ENCODE peak calls at places on chromosomes 12 and 14, in four cellular contexts. One of them, this sample, is unnamed.

GRCh38 chr12:2294651-2295475 is 242.1 kb downstream of the CACNA1C start:
- DNase-seq in K562: no peak
- DNase-seq in GM12878: no peak
- DNase-seq in HepG2: no peak
- DNase-seq in this sample: no peak

GRCh38 chr12:119594772-119595445 is 1.3 kb downstream of the TMEM233 start:
- DNase-seq in K562: no peak
- DNase-seq in GM12878: no peak
- DNase-seq in HepG2: no peak
- DNase-seq in this sample: no peak

GRCh38 chr14:100155881-100156645 is 3.4 kb downstream of the DEGS2 start:
- DNase-seq in K562: no peak
- DNase-seq in GM12878: no peak
- DNase-seq in HepG2: peak; percentile 37
- DNase-seq in this sample: peak; percentile 39

GRCh38 chr12:91335724-91336123 is 153.1 kb upstream of the DCN start:
- DNase-seq in K562: no peak
- DNase-seq in GM12878: no peak
- DNase-seq in HepG2: no peak
- DNase-seq in this sample: no peak

GRCh38 chr14:74333909-74334308 is 14.4 kb upstream of the VRTN start:
- DNase-seq in K562: no peak
- DNase-seq in GM12878: no peak
- DNase-seq in HepG2: no peak
- DNase-seq in this sample: no peak

GRCh38 chr12:53696285-53696654 is 20.4 kb upstream of the ATP5MC2 start:
- DNase-seq in K562: peak; percentile 94
- DNase-seq in GM12878: peak; percentile 25
- DNase-seq in HepG2: peak; percentile 82
- DNase-seq in this sample: peak; percentile 100

GRCh38 chr14:85533821-85534271 is 3.9 kb downstream of the FLRT2 start:
- DNase-seq in K562: no peak
- DNase-seq in GM12878: no peak
- DNase-seq in HepG2: no peak
- DNase-seq in this sample: no peak

GRCh38 chr14:101072945-101073597 is 169.5 kb upstream of the RTL1 start:
- DNase-seq in K562: peak; percentile 63
- DNase-seq in GM12878: no peak
- DNase-seq in HepG2: peak; percentile 77
- DNase-seq in this sample: peak; percentile 97

GRCh38 chr14:54797986-54798385 is 104.6 kb downstream of the GCH1 start:
- DNase-seq in K562: no peak
- DNase-seq in GM12878: no peak
- DNase-seq in HepG2: no peak
- DNase-seq in this sample: no peak

GRCh38 chr12:17296882-17297281 is 690.9 kb upstream of the LMO3 start:
- DNase-seq in K562: no peak
- DNase-seq in GM12878: no peak
- DNase-seq in HepG2: peak; percentile 4
- DNase-seq in this sample: no peak

GRCh38 chr14:43729149-43729548 is 777.9 kb downstream of the FSCB start:
- DNase-seq in K562: no peak
- DNase-seq in GM12878: no peak
- DNase-seq in HepG2: peak; percentile 1
- DNase-seq in this sample: no peak

GRCh38 chr12:6082613-6083012 is 41.9 kb downstream of the VWF start:
- DNase-seq in K562: no peak
- DNase-seq in GM12878: no peak
- DNase-seq in HepG2: no peak
- DNase-seq in this sample: no peak

GRCh38 chr14:65428691-65429090 is 16.2 kb downstream of the FUT8 start:
- DNase-seq in K562: no peak
- DNase-seq in GM12878: no peak
- DNase-seq in HepG2: no peak
- DNase-seq in this sample: no peak

GRCh38 chr14:23941230-23941629 is 12.3 kb upstream of the DHRS4 start:
- DNase-seq in K562: peak; percentile 23
- DNase-seq in GM12878: no peak
- DNase-seq in HepG2: no peak
- DNase-seq in this sample: no peak

GRCh38 chr14:69663322-69663686 is 51.9 kb downstream of the SUSD6 start:
- DNase-seq in K562: no peak
- DNase-seq in GM12878: no peak
- DNase-seq in HepG2: no peak
- DNase-seq in this sample: no peak

GRCh38 chr14:31020834-31021575 is 4.4 kb upstream of the AP4S1 start:
- DNase-seq in K562: no peak
- DNase-seq in GM12878: no peak
- DNase-seq in HepG2: no peak
- DNase-seq in this sample: no peak

GRCh38 chr12:120856980-120857379 is 47.2 kb downstream of the SPPL3 start:
- DNase-seq in K562: no peak
- DNase-seq in GM12878: no peak
- DNase-seq in HepG2: no peak
- DNase-seq in this sample: no peak

GRCh38 chr14:55373784-55374725 is 37.6 kb downstream of the ATG14 start:
- DNase-seq in K562: no peak
- DNase-seq in GM12878: peak; percentile 20
- DNase-seq in HepG2: no peak
- DNase-seq in this sample: no peak

GRCh38 chr14:35046048-35046750 is at the start of gene FAM177A1:
- DNase-seq in K562: peak; percentile 94
- DNase-seq in GM12878: peak; percentile 78
- DNase-seq in HepG2: peak; percentile 99
- DNase-seq in this sample: peak; percentile 96

GRCh38 chr12:43696154-43696553 is 62.4 kb downstream of the PUS7L start:
- DNase-seq in K562: peak; percentile 43
- DNase-seq in GM12878: no peak
- DNase-seq in HepG2: no peak
- DNase-seq in this sample: no peak

GRCh38 chr12:65696227-65696626 is 128.1 kb upstream of the HMGA2 start:
- DNase-seq in K562: no peak
- DNase-seq in GM12878: no peak
- DNase-seq in HepG2: no peak
- DNase-seq in this sample: no peak

GRCh38 chr14:33796356-33796755 is 154.5 kb downstream of the EGLN3 start:
- DNase-seq in K562: no peak
- DNase-seq in GM12878: no peak
- DNase-seq in HepG2: no peak
- DNase-seq in this sample: no peak

GRCh38 chr12:31440586-31440985 is 114.6 kb upstream of the SINHCAF start:
- DNase-seq in K562: no peak
- DNase-seq in GM12878: no peak
- DNase-seq in HepG2: no peak
- DNase-seq in this sample: no peak

GRCh38 chr12:25784669-25785068 is 173.8 kb upstream of the RASSF8 start:
- DNase-seq in K562: no peak
- DNase-seq in GM12878: no peak
- DNase-seq in HepG2: no peak
- DNase-seq in this sample: no peak

GRCh38 chr14:58693048-58693447 is 55.3 kb downstream of the DACT1 start:
- DNase-seq in K562: no peak
- DNase-seq in GM12878: no peak
- DNase-seq in HepG2: no peak
- DNase-seq in this sample: no peak

GRCh38 chr12:132413931-132414588 is 75.9 kb upstream of the FBRSL1 start:
- DNase-seq in K562: peak; percentile 50
- DNase-seq in GM12878: no peak
- DNase-seq in HepG2: no peak
- DNase-seq in this sample: no peak

GRCh38 chr12:103806807-103807206 is 34.2 kb downstream of the NT5DC3 start:
- DNase-seq in K562: peak; percentile 20
- DNase-seq in GM12878: no peak
- DNase-seq in HepG2: no peak
- DNase-seq in this sample: no peak

DNA sequence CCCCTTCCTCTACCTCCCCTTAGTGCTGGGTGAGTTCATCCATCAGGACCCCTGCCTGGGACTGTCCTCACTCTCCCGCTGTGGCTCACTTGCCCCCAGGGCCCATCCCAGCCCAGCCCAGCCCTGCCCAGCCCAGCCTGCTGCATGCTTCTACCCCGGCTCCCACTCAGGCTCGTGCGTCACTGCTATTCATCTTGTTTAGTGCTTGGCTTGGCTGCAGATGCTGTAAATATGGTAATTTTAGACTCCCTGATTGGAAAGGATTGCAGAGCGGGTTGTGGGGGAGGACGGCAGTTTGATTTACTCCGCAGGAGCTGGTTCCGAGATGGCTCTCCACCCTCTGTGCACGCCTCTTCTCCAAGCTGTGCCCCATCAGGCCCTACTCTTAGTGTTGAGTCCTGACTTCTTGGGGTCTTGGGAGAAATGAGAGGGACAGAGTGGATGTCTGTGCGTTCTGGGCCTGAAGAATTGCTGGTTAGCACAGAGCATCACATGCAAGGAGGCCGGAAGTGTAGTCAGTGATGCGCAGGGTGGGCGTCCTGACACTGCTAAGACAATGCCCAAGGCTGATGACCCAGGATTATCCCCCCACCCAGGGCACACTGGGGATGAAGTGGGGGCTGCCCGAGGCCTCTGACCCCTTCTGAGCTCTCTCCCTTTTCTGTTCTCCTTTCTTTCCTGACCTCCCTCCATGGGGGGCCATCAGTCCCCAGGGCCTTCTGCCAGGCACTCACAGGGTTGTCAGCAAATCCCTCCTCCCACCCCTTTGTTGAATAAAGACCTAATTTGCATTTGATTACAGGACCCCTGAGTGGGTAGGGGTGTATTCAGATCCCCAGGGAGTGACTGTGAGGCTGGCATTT is 244.4 kb downstream of the ZFP36L1 start:
- DNase-seq in K562: no peak
- DNase-seq in GM12878: no peak
- DNase-seq in HepG2: no peak
- DNase-seq in this sample: peak; percentile 89
- TF ChIP-seq POLR2A in K562: no peak
- TF ChIP-seq POLR2A in GM12878: no peak
- TF ChIP-seq POLR2A in HepG2: no peak
- TF ChIP-seq POLR2A in this sample: no peak

DNA sequence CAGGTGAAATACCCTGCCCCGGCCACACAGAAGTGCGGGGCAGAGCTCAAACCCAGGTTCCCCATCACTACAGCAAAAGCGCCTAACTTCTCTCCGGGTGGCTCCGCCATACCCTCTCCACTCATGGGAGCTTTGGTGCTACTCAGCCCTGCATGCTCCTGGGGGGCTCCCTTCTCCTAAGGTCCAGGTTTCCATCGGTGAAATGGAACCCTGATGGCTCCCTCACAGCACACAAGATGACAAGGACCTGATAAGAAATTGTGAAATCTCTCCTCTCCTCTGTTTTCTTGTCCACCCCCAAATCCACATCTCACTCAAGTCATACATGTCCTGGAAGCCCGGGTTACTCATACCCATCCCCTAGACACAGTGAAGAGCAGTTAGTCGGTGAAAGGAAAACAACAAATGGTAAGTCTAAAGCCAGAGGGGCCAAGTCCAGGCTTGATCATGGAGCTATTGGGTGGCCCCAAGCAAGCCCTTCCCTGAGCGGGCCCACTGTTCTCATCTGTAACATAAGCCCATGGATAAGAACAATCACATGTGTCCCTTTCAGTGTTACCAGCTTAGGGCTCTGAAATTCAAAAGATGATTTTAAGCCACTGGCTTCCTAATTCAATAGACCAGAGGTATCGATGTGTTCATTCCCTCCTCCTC is 317.5 kb downstream of the BCL11B start:
- DNase-seq in K562: no peak
- DNase-seq in GM12878: no peak
- DNase-seq in HepG2: no peak
- DNase-seq in this sample: no peak
- TF ChIP-seq JUNB in K562: no peak
- TF ChIP-seq JUNB in GM12878: no peak
- TF ChIP-seq JUNB in HepG2: no peak
- TF ChIP-seq JUNB in this sample: no peak

GRCh38 chr12:100987552-100988277 is 193.1 kb downstream of the ANO4 start:
- DNase-seq in K562: peak; percentile 28
- DNase-seq in GM12878: peak; percentile 83
- DNase-seq in HepG2: peak; percentile 20
- DNase-seq in this sample: peak; percentile 24
- H3K4me2 ChIP-seq in K562: no peak overlapping the region
- H3K4me2 ChIP-seq in GM12878: no peak overlapping the region
- H3K4me2 ChIP-seq in HepG2: no peak overlapping the region
- H3K4me2 ChIP-seq in this sample: peak overlapping the region; percentile 27

DNA sequence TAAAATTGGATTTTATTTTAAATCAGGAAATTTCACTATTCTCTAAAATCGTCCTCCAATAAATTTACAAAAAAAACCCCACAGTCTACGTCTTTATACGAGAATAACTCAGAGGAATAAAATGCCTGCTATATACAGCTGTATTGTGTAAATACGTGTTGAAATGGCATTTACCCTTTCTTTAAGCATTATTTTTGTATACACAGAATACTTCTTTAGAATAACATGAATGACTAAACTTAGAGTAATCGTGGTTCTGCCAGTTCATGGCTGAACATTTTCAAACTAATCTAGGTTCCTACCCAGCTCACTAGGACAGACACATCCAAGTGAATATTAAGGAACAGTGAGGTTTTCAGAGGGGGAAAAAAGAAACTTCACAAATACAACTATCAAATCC is 24.6 kb downstream of the DICER1 start:
- DNase-seq in K562: no peak
- DNase-seq in GM12878: no peak
- DNase-seq in HepG2: no peak
- DNase-seq in this sample: no peak
- TF ChIP-seq POLR2A in K562: no peak
- TF ChIP-seq POLR2A in GM12878: no peak
- TF ChIP-seq POLR2A in HepG2: no peak
- TF ChIP-seq POLR2A in this sample: no peak

This sample was measured in A549.